ENCODE peak calls at places on chromosomes 16 and 17, in five cellular contexts. G, Q, S, L and B are unnamed samples.

GRCh38 chr16:86580798-86581185 is 2.4 kb downstream of the FOXL1 start:
- DNase-seq in G (no peak), L (no peak), S (no peak), Q (no peak), B (no peak)

GRCh38 chr17:79696159-79696982 is 34.4 kb upstream of the ENPP7 start:
- DNase-seq in Q (peak), S (no peak), G (no peak), L (no peak), B (no peak)

GRCh38 chr17:8896641-8897635 is 29.5 kb upstream of the PIK3R6 start:
- DNase-seq in S (no peak), L (no peak), G (no peak), Q (no peak), B (no peak)

GRCh38 chr17:82092094-82092586 is 5.9 kb downstream of the FASN start:
- DNase-seq in Q (no peak), L (no peak), G (no peak), S (no peak), B (no peak)

GRCh38 chr16:30839523-30840227 is 52.7 kb upstream of the ZNF629 start:
- DNase-seq in S (no peak), Q (no peak), G (no peak), L (no peak), B (no peak)

GRCh38 chr16:50066482-50067289 is 916 bp downstream of the HEATR3 start:
- DNase-seq in G (no peak), Q (no peak), L (no peak), S (no peak), B (no peak)

GRCh38 chr17:56710986-56711385 is 117.5 kb downstream of the NOG start:
- DNase-seq in G (no peak), L (no peak), S (no peak), Q (no peak), B (no peak)

GRCh38 chr16:80794071-80794470 is 10.3 kb downstream of the CDYL2 start:
- DNase-seq in Q (no peak), L (no peak), S (no peak), G (no peak), B (no peak)

GRCh38 chr16:1026784-1027415 is 45.3 kb downstream of the SOX8 start:
- DNase-seq in S (no peak), G (no peak), Q (no peak), L (no peak), B (no peak)

GRCh38 chr16:15775209-15775608 is 81.6 kb downstream of the MYH11 start:
- DNase-seq in L (peak), Q (peak), G (no peak), S (peak), B (no peak)

GRCh38 chr16:65740716-65741115 is 618.9 kb upstream of the CDH11 start:
- DNase-seq in L (no peak), Q (no peak), G (no peak), S (no peak), B (no peak)

GRCh38 chr16:81855552-81856153 is 76.6 kb downstream of the PLCG2 start:
- DNase-seq in S (no peak), G (no peak), L (no peak), Q (no peak), B (no peak)

GRCh38 chr16:49463529-49463928 is 89.9 kb downstream of the C16orf78 start:
- DNase-seq in S (no peak), L (no peak), Q (no peak), G (no peak), B (no peak)

GRCh38 chr17:82889496-82890338 is 49.9 kb upstream of the ZNF750 start:
- DNase-seq in S (no peak), L (peak), Q (no peak), G (peak), B (no peak)

GRCh38 chr17:80005360-80006338 is 30.0 kb downstream of the TBC1D16 start:
- DNase-seq in G (peak), S (peak), Q (peak), L (peak), B (no peak)

GRCh38 chr16:50372611-50373344 is 4.0 kb upstream of the BRD7 start:
- DNase-seq in L (no peak), S (no peak), G (peak), Q (peak), B (no peak)

GRCh38 chr16:30027588-30028437 is 3.3 kb downstream of the TLCD3B start:
- DNase-seq in Q (no peak), S (no peak), G (no peak), L (no peak), B (no peak)

GRCh38 chr16:1610071-1610840 is 1.6 kb downstream of the IFT140 start:
- DNase-seq in Q (peak), S (peak), L (peak), G (peak), B (peak)

GRCh38 chr16:57239089-57239488 is 6.0 kb upstream of the ARL2BP start:
- DNase-seq in G (no peak), Q (no peak), S (no peak), L (no peak), B (no peak)

GRCh38 chr17:40536731-40537171 is 28.5 kb downstream of the CCR7 start:
- DNase-seq in Q (no peak), S (no peak), L (no peak), G (no peak), B (no peak)

GRCh38 chr17:79171152-79171551 is 96.5 kb downstream of the ENGASE start:
- DNase-seq in G (no peak), L (no peak), S (no peak), Q (peak), B (no peak)

GRCh38 chr16:71250461-71251232 is 20.1 kb upstream of the HYDIN start:
- DNase-seq in L (no peak), G (no peak), S (no peak), Q (no peak), B (no peak)

GRCh38 chr17:58965221-58965620 is 141.5 kb downstream of the TRIM37 start:
- DNase-seq in L (no peak), G (no peak), S (no peak), Q (no peak), B (no peak)

GRCh38 chr16:47493358-47494337 is 32.5 kb downstream of the PHKB start:
- DNase-seq in L (no peak), Q (no peak), G (no peak), S (no peak), B (no peak)

GRCh38 chr16:75105306-75106061 is 11.1 kb downstream of the LDHD start:
- DNase-seq in Q (peak), L (no peak), G (no peak), S (no peak), B (no peak)

GRCh38 chr17:82737981-82738877 is 2.8 kb downstream of the FN3K start:
- DNase-seq in G (peak), L (no peak), S (peak), Q (no peak), B (no peak)

GRCh38 chr17:39199986-39200879 is at the start of gene RPL19:
- DNase-seq in S (peak), L (peak), Q (peak), G (peak), B (peak)

GRCh38 chr16:17293813-17294558 is 176.8 kb downstream of the XYLT1 start:
- DNase-seq in S (no peak), G (no peak), L (no peak), Q (no peak), B (no peak)

GRCh38 chr17:45368661-45369060 is 51.8 kb upstream of the MAP3K14 start:
- DNase-seq in L (no peak), G (no peak), Q (no peak), S (no peak), B (no peak)

GRCh38 chr16:27665881-27666280 is 115.9 kb downstream of the KATNIP start:
- DNase-seq in S (no peak), L (no peak), G (no peak), Q (no peak), B (no peak)

GRCh38 chr16:9055661-9056060 is 35.8 kb upstream of the HAPSTR1 start:
- DNase-seq in L (no peak), S (no peak), G (peak), Q (no peak), B (no peak)

GRCh38 chr16:9053006-9053601 is 38.3 kb upstream of the HAPSTR1 start:
- DNase-seq in G (peak), L (peak), Q (peak), S (peak), B (peak)

GRCh38 chr16:9055115-9055514 is 36.3 kb upstream of the HAPSTR1 start:
- DNase-seq in Q (no peak), S (no peak), L (no peak), G (no peak), B (no peak)

GRCh38 chr16:9056061-9056460 is 35.4 kb upstream of the HAPSTR1 start:
- DNase-seq in G (no peak), L (no peak), Q (no peak), S (no peak), B (no peak)

DNA sequence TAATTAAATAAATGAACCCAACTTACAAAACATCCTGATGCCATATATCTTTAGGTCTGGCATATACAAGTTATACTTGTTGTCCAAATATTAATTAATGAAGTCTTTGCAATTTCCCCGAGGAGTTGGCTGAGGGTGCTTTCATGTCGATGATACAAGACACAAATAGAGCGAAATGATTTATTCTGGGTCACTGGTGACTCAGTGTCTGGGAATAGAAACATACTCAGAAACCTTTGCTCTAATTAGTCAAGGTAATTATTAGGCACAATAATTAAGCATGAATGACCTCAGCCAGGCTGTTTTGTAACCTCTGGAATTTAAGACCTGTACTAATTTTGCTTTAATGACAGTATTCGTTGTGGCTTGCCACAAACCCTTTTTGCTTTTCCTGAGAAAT is 37.0 kb upstream of the HAPSTR1 start:
- DNase-seq in Q (no peak), G (no peak), S (no peak), L (no peak), B (no peak)
- TF ChIP-seq YY1 in Q (no peak), G (no peak), S (no peak), L (no peak), B (no peak)

DNA sequence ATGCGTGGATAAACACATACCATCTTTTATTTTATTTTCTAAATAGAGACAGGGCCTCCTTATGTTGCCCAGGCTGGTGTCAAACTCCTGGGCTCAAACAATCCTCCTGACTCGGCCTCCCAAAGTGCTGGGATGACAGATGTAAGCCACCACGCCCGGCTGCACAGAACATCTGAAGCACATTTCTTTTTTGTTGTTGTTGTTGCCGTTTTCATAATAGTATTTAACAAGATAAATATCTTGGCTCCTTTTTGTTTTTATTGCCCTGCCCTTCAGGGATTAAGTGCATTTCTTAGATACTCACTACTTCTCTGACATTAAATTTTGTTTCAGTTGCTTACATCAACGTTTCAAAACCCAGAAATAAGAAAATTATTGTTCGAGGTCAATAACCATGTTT is 37.4 kb downstream of the ANKRD11 start:
- DNase-seq in Q (no peak), S (no peak), G (no peak), L (no peak), B (no peak)
- TF ChIP-seq YY1 in Q (no peak), S (no peak), G (no peak), L (no peak), B (no peak)

DNA sequence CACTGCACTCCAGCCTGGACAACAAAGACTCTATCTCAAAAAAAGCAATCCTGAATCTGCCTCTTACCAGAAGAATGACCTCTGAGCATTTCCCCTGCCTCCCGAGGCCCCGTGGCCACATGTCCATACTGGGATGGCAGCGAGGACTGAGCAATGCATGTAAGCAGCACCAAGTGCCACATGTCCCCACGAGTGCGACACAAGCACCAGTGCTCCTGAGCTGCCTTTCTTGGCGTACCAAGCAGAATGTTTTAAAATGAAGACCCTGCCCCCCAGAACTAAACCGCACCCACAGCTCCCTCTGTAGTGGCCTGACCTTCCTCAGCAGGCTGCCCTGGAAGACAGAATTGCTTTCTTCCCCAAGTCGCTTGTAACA is 373.3 kb downstream of the SLC39A11 start:
- DNase-seq in S (no peak), G (no peak), Q (no peak), L (no peak), B (no peak)
- TF ChIP-seq YY1 in S (no peak), G (no peak), Q (no peak), L (no peak), B (no peak)

GRCh38 chr17:48043171-48043570 is 5.0 kb upstream of the NFE2L1 start:
- DNase-seq in S (no peak), L (no peak), G (no peak), Q (no peak), B (no peak)

GRCh38 chr17:48047113-48047740 is 932 bp upstream of the NFE2L1 start:
- DNase-seq in G (no peak), Q (no peak), L (no peak), S (no peak), B (no peak)

GRCh38 chr17:48046296-48046695 is 1.9 kb upstream of the NFE2L1 start:
- DNase-seq in Q (no peak), S (no peak), L (no peak), G (no peak), B (no peak)

GRCh38 chr17:48044851-48045250 is 3.3 kb upstream of the NFE2L1 start:
- DNase-seq in S (no peak), L (no peak), Q (no peak), G (no peak), B (no peak)

DNA sequence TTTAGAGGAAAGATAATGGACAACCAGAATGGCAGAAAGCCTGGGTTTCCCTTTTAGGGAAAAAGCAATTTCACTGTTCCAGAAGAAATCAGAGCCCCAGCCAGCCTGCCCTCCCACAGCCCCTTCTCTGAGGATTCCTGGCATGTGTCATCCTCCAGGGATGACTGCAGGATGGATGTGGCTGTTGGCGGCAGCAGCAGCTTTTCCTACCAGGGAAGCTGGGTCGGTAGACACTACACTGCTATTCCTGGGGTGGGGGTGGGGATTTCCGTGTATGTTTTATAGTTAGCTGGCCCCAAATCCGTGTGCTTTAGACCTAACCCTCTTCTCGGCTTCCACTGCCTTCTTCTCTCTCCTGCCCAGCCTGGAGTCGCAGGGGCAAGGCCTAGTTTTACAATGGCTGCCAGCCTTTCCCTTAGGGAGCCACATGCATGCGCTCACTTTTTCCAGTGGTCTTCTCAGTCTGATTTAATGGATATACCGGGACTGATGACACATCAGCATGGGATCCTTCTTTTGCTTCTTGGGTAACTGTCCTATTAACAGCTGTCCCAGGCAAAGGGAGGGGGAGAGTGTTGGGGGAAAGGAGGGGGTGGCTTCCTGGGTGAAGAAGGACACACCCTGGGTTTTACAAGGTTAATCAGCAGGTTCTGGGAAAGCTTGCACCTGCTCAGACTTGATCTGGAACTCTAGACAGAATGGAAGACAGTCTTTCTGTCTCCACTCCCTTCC is 2.7 kb upstream of the NFE2L1 start:
- DNase-seq in S (peak), G (no peak), Q (no peak), L (no peak), B (no peak)
- TF ChIP-seq YY1 in S (no peak), G (no peak), Q (no peak), L (no peak), B (no peak)

GRCh38 chr17:62125307-62125706 is 60.2 kb upstream of the MED13 start:
- DNase-seq in Q (no peak), S (peak), L (no peak), G (no peak), B (no peak)

DNA sequence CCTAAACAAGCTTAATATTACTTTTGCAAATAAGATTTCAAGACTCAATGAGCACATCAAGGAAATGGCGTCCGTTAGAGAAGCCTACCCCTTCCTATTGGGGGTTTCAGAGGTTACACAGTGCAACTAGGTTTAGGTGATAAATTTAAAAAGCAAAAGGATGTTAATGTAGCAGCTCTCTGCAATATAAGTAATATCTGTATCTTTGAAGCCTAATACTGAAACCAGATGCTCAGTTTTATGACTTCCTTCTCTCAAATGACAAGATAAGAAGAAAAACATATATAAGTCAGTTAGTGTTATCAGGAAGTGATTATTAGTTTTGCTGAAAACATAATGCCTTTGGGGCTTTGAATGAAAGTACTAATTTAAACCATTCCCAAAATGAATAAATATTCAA is 54.3 kb upstream of the MED13 start:
- DNase-seq in S (no peak), L (no peak), G (no peak), Q (peak), B (no peak)
- TF ChIP-seq YY1 in S (no peak), L (no peak), G (no peak), Q (no peak), B (no peak)

GRCh38 chr17:66791337-66791736 is 43.6 kb upstream of the CACNG5 start:
- DNase-seq in L (no peak), S (no peak), G (no peak), Q (no peak), B (no peak)

GRCh38 chr17:66789093-66789492 is 45.8 kb upstream of the CACNG5 start:
- DNase-seq in L (no peak), S (no peak), Q (no peak), G (no peak), B (no peak)

GRCh38 chr17:66787914-66788313 is 47.0 kb upstream of the CACNG5 start:
- DNase-seq in Q (no peak), S (no peak), L (no peak), G (no peak), B (no peak)

GRCh38 chr17:66790476-66791061 is 44.3 kb upstream of the CACNG5 start:
- DNase-seq in L (no peak), G (no peak), Q (no peak), S (no peak), B (no peak)

DNA sequence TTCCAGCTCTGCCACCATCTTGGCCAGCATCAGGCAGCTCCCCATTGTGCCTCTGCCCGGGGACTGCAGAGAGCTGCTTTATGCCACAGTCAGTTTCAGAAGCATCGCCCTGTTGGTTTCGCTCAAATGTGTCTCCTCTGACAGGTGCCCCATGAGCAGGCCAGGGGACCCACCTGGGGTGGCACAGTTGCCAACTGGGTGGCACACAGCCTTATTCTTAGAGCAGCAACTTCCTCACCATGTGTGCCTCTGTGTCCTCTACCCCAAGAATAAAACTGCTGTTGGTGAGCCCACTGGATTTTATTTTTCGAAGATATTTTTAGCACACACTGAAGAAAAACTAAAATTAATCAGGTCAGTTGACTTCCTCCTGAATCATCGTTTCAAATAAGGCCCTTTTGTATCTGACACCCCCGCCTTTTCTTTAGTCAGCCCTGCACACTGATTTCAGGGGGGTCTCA is 44.9 kb upstream of the CACNG5 start:
- DNase-seq in S (no peak), Q (no peak), G (no peak), L (no peak), B (no peak)
- TF ChIP-seq YY1 in S (no peak), Q (no peak), G (no peak), L (no peak), B (no peak)